ENCODE peak calls at places on chromosomes 4 and X, in ten cellular contexts. One of them, this sample, is unnamed.
A peak's percentile ranks its signal among the peaks of the same experiment; 100 is the strongest.

GRCh38 chr4:147824316-147824715 is 92.4 kb downstream of the ARHGAP10 start:
- DNase-seq in natural killer cell: no peak
- DNase-seq in left ventricle myocardium inferior: no peak
- DNase-seq in endothelial cell: no peak
- DNase-seq in adrenal gland: no peak
- DNase-seq in progenitor cell of endocrine pancreas: no peak
- DNase-seq in mesothelial cell of epicardium: no peak
- DNase-seq in GM23338: no peak
- DNase-seq in B cell: no peak
- DNase-seq in HFF-Myc: no peak
- DNase-seq in this sample: no peak

GRCh38 chr4:40621592-40622512 is 7.8 kb downstream of the RBM47 start:
- DNase-seq in natural killer cell: no peak
- DNase-seq in left ventricle myocardium inferior: peak; percentile 64
- DNase-seq in endothelial cell: no peak
- DNase-seq in adrenal gland: peak; percentile 93
- DNase-seq in progenitor cell of endocrine pancreas: no peak
- DNase-seq in mesothelial cell of epicardium: no peak
- DNase-seq in GM23338: peak; percentile 72
- DNase-seq in B cell: peak; percentile 67
- DNase-seq in HFF-Myc: peak; percentile 70
- DNase-seq in this sample: no peak

GRCh38 chrX:57565198-57565597 is 26.6 kb upstream of the ZXDB start:
- DNase-seq in natural killer cell: no peak
- DNase-seq in left ventricle myocardium inferior: no peak
- DNase-seq in endothelial cell: no peak
- DNase-seq in adrenal gland: no peak
- DNase-seq in progenitor cell of endocrine pancreas: no peak
- DNase-seq in mesothelial cell of epicardium: no peak
- DNase-seq in GM23338: peak; percentile 3
- DNase-seq in B cell: no peak
- DNase-seq in HFF-Myc: no peak
- DNase-seq in this sample: no peak

GRCh38 chr4:138275946-138276621 is 33.9 kb upstream of the SLC7A11 start:
- DNase-seq in natural killer cell: no peak
- DNase-seq in left ventricle myocardium inferior: no peak
- DNase-seq in endothelial cell: no peak
- DNase-seq in adrenal gland: no peak
- DNase-seq in progenitor cell of endocrine pancreas: no peak
- DNase-seq in mesothelial cell of epicardium: no peak
- DNase-seq in GM23338: no peak
- DNase-seq in B cell: no peak
- DNase-seq in HFF-Myc: peak; percentile 52
- DNase-seq in this sample: no peak

GRCh38 chrX:57528670-57529255 is 63.0 kb upstream of the ZXDB start:
- DNase-seq in natural killer cell: no peak
- DNase-seq in left ventricle myocardium inferior: no peak
- DNase-seq in endothelial cell: peak; percentile 9
- DNase-seq in adrenal gland: no peak
- DNase-seq in progenitor cell of endocrine pancreas: no peak
- DNase-seq in mesothelial cell of epicardium: no peak
- DNase-seq in GM23338: peak; percentile 50
- DNase-seq in B cell: peak; percentile 10
- DNase-seq in HFF-Myc: no peak
- DNase-seq in this sample: no peak

GRCh38 chr4:108035691-108036090 is 46.0 kb downstream of the HADH start:
- DNase-seq in natural killer cell: no peak
- DNase-seq in left ventricle myocardium inferior: no peak
- DNase-seq in endothelial cell: no peak
- DNase-seq in adrenal gland: no peak
- DNase-seq in progenitor cell of endocrine pancreas: no peak
- DNase-seq in mesothelial cell of epicardium: no peak
- DNase-seq in GM23338: no peak
- DNase-seq in B cell: no peak
- DNase-seq in HFF-Myc: no peak
- DNase-seq in this sample: no peak

GRCh38 chr4:42371306-42372063 is 25.8 kb upstream of the SHISA3 start:
- DNase-seq in natural killer cell: no peak
- DNase-seq in left ventricle myocardium inferior: no peak
- DNase-seq in endothelial cell: no peak
- DNase-seq in adrenal gland: no peak
- DNase-seq in progenitor cell of endocrine pancreas: no peak
- DNase-seq in mesothelial cell of epicardium: no peak
- DNase-seq in GM23338: peak; percentile 57
- DNase-seq in B cell: peak; percentile 23
- DNase-seq in HFF-Myc: peak; percentile 2
- DNase-seq in this sample: no peak

GRCh38 chr4:150126201-150126879 is 48.1 kb downstream of the DCLK2 start:
- DNase-seq in natural killer cell: no peak
- DNase-seq in left ventricle myocardium inferior: no peak
- DNase-seq in endothelial cell: no peak
- DNase-seq in adrenal gland: no peak
- DNase-seq in progenitor cell of endocrine pancreas: no peak
- DNase-seq in mesothelial cell of epicardium: no peak
- DNase-seq in GM23338: no peak
- DNase-seq in B cell: peak; percentile 19
- DNase-seq in HFF-Myc: no peak
- DNase-seq in this sample: no peak

GRCh38 chr4:149823770-149824221 is 8.2 kb upstream of the IQCM start:
- DNase-seq in natural killer cell: no peak
- DNase-seq in left ventricle myocardium inferior: no peak
- DNase-seq in endothelial cell: no peak
- DNase-seq in adrenal gland: no peak
- DNase-seq in progenitor cell of endocrine pancreas: no peak
- DNase-seq in mesothelial cell of epicardium: no peak
- DNase-seq in GM23338: no peak
- DNase-seq in B cell: no peak
- DNase-seq in HFF-Myc: peak; percentile 78
- DNase-seq in this sample: no peak

GRCh38 chrX:13803116-13803515 is 13.8 kb downstream of the GPM6B start:
- DNase-seq in natural killer cell: no peak
- DNase-seq in left ventricle myocardium inferior: no peak
- DNase-seq in endothelial cell: no peak
- DNase-seq in adrenal gland: no peak
- DNase-seq in progenitor cell of endocrine pancreas: no peak
- DNase-seq in mesothelial cell of epicardium: no peak
- DNase-seq in GM23338: peak; percentile 50
- DNase-seq in B cell: no peak
- DNase-seq in HFF-Myc: no peak
- DNase-seq in this sample: no peak

GRCh38 chr4:86346320-86346719 is 13.5 kb downstream of the MAPK10 start:
- DNase-seq in natural killer cell: no peak
- DNase-seq in left ventricle myocardium inferior: no peak
- DNase-seq in endothelial cell: no peak
- DNase-seq in adrenal gland: no peak
- DNase-seq in progenitor cell of endocrine pancreas: no peak
- DNase-seq in mesothelial cell of epicardium: no peak
- DNase-seq in GM23338: no peak
- DNase-seq in B cell: no peak
- DNase-seq in HFF-Myc: no peak
- DNase-seq in this sample: no peak

GRCh38 chrX:71536285-71536684 is 3.4 kb downstream of the OGT start:
- DNase-seq in natural killer cell: no peak
- DNase-seq in left ventricle myocardium inferior: no peak
- DNase-seq in endothelial cell: no peak
- DNase-seq in adrenal gland: no peak
- DNase-seq in progenitor cell of endocrine pancreas: no peak
- DNase-seq in mesothelial cell of epicardium: no peak
- DNase-seq in GM23338: no peak
- DNase-seq in B cell: no peak
- DNase-seq in HFF-Myc: no peak
- DNase-seq in this sample: no peak

GRCh38 chrX:124211312-124211942 is 121.0 kb upstream of the TEX13D start:
- DNase-seq in natural killer cell: no peak
- DNase-seq in left ventricle myocardium inferior: no peak
- DNase-seq in endothelial cell: peak; percentile 9
- DNase-seq in adrenal gland: no peak
- DNase-seq in progenitor cell of endocrine pancreas: no peak
- DNase-seq in mesothelial cell of epicardium: no peak
- DNase-seq in GM23338: peak; percentile 68
- DNase-seq in B cell: peak; percentile 22
- DNase-seq in HFF-Myc: no peak
- DNase-seq in this sample: no peak
- TF ChIP-seq CTCF in natural killer cell: peak; percentile 58
- TF ChIP-seq CTCF in left ventricle myocardium inferior: peak; percentile 62
- TF ChIP-seq CTCF in endothelial cell: peak; percentile 28
- TF ChIP-seq CTCF in adrenal gland: peak; percentile 40
- TF ChIP-seq CTCF in progenitor cell of endocrine pancreas: peak; percentile 70
- TF ChIP-seq CTCF in mesothelial cell of epicardium: no peak
- TF ChIP-seq CTCF in GM23338: peak; percentile 55
- TF ChIP-seq CTCF in B cell: peak; percentile 61
- TF ChIP-seq CTCF in HFF-Myc: peak; percentile 53
- TF ChIP-seq CTCF in this sample: peak; percentile 64

GRCh38 chr4:71532407-71532806 is 193.6 kb downstream of the SLC4A4 start:
- DNase-seq in natural killer cell: no peak
- DNase-seq in left ventricle myocardium inferior: no peak
- DNase-seq in endothelial cell: no peak
- DNase-seq in adrenal gland: no peak
- DNase-seq in progenitor cell of endocrine pancreas: no peak
- DNase-seq in mesothelial cell of epicardium: no peak
- DNase-seq in GM23338: no peak
- DNase-seq in B cell: no peak
- DNase-seq in HFF-Myc: no peak
- DNase-seq in this sample: no peak

GRCh38 chr4:71520850-71521249 is 182.0 kb downstream of the SLC4A4 start:
- DNase-seq in natural killer cell: no peak
- DNase-seq in left ventricle myocardium inferior: no peak
- DNase-seq in endothelial cell: no peak
- DNase-seq in adrenal gland: no peak
- DNase-seq in progenitor cell of endocrine pancreas: no peak
- DNase-seq in mesothelial cell of epicardium: no peak
- DNase-seq in GM23338: no peak
- DNase-seq in B cell: no peak
- DNase-seq in HFF-Myc: no peak
- DNase-seq in this sample: no peak

GRCh38 chr4:71524746-71525145 is 185.9 kb downstream of the SLC4A4 start:
- DNase-seq in natural killer cell: no peak
- DNase-seq in left ventricle myocardium inferior: no peak
- DNase-seq in endothelial cell: no peak
- DNase-seq in adrenal gland: no peak
- DNase-seq in progenitor cell of endocrine pancreas: no peak
- DNase-seq in mesothelial cell of epicardium: no peak
- DNase-seq in GM23338: no peak
- DNase-seq in B cell: no peak
- DNase-seq in HFF-Myc: no peak
- DNase-seq in this sample: no peak

DNA sequence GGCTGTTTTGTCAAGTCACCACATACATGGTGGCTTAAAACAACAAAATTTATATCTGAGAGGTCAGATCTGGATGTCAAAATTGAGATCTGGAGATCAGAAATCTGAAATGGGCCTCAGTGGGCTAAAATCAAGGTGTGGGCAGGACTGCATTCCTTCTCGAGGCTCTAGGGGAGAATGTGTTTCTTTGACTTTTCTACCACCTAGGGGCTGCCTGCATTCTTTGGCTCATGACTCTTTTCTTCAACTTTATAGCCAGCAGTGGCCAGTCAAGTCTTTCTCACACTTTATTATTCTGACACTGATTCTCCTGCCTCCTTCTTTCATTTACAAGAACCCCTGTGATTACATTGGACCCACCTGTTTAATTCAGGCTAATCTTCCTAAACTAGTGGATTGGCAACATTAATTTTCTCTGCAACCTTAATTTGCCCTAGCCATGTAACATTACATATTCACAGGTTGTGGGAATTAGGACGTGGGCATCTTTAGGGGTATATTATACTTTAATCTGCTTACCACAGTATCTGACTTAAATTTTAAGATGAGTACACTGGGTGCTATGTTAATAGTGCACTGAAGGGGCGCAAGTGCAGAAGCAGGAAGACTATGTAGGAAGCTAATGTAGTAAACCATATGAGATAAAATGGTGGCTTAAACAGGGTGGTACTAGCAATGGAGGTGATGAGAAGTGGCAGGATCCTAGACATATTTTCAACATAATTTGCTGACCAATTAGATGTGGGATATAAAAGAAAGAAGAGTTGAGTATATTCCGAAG is 188.0 kb downstream of the SLC4A4 start:
- DNase-seq in natural killer cell: no peak
- DNase-seq in left ventricle myocardium inferior: no peak
- DNase-seq in endothelial cell: no peak
- DNase-seq in adrenal gland: no peak
- DNase-seq in progenitor cell of endocrine pancreas: no peak
- DNase-seq in mesothelial cell of epicardium: no peak
- DNase-seq in GM23338: peak; percentile 73
- DNase-seq in B cell: no peak
- DNase-seq in HFF-Myc: no peak
- DNase-seq in this sample: no peak
- TF ChIP-seq CTCF in natural killer cell: no peak
- TF ChIP-seq CTCF in left ventricle myocardium inferior: no peak
- TF ChIP-seq CTCF in endothelial cell: no peak
- TF ChIP-seq CTCF in adrenal gland: no peak
- TF ChIP-seq CTCF in progenitor cell of endocrine pancreas: no peak
- TF ChIP-seq CTCF in mesothelial cell of epicardium: no peak
- TF ChIP-seq CTCF in GM23338: peak; percentile 33
- TF ChIP-seq CTCF in B cell: no peak
- TF ChIP-seq CTCF in HFF-Myc: peak; percentile 6
- TF ChIP-seq CTCF in this sample: no peak

DNA sequence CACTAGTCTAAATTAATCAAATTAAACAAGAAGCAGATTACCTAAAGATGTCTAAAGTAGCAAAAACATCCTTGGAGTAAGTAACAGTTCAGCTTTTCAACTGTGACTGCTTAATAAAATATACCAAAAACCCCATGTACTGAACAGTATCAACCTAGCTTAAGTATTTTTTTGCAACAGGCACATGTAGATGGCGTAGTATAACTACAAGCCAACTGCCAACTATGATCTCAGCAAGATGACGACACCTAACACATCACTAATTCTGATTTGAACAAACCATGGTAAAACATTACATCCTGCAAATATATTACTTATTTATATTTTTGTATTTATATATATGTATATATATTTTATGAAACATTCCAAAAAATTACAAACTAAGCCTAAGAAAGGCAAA is 24.5 kb downstream of the DHX15 start:
- DNase-seq in natural killer cell: no peak
- DNase-seq in left ventricle myocardium inferior: no peak
- DNase-seq in endothelial cell: no peak
- DNase-seq in adrenal gland: no peak
- DNase-seq in progenitor cell of endocrine pancreas: no peak
- DNase-seq in mesothelial cell of epicardium: no peak
- DNase-seq in GM23338: no peak
- DNase-seq in B cell: no peak
- DNase-seq in HFF-Myc: no peak
- DNase-seq in this sample: no peak
- TF ChIP-seq CTCF in natural killer cell: no peak
- TF ChIP-seq CTCF in left ventricle myocardium inferior: no peak
- TF ChIP-seq CTCF in endothelial cell: no peak
- TF ChIP-seq CTCF in adrenal gland: no peak
- TF ChIP-seq CTCF in progenitor cell of endocrine pancreas: no peak
- TF ChIP-seq CTCF in mesothelial cell of epicardium: no peak
- TF ChIP-seq CTCF in GM23338: no peak
- TF ChIP-seq CTCF in B cell: no peak
- TF ChIP-seq CTCF in HFF-Myc: no peak
- TF ChIP-seq CTCF in this sample: no peak

DNA sequence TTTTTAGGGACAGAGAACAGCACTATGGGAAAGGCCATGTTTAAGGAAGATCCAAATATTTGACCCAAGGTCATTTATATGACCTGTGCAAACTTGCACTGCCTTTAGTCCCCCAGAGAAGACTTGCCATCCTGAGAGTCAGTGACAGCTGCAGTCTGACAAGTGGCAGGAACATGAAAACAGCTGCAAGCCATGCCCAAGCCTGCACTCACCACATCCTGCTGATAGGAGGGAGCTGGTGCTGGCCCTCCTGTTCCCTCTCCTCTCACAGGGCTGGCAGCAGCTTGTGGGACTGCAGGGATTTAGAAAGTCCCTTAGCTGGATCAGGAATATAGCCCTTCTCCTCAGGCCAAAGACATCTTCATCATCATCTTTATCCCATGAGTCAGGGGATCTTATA is 187.7 kb downstream of the RAP1GDS1 start:
- DNase-seq in natural killer cell: peak; percentile 21
- DNase-seq in left ventricle myocardium inferior: no peak
- DNase-seq in endothelial cell: peak; percentile 14
- DNase-seq in adrenal gland: no peak
- DNase-seq in progenitor cell of endocrine pancreas: no peak
- DNase-seq in mesothelial cell of epicardium: no peak
- DNase-seq in GM23338: no peak
- DNase-seq in B cell: peak; percentile 20
- DNase-seq in HFF-Myc: no peak
- DNase-seq in this sample: no peak
- TF ChIP-seq CTCF in natural killer cell: no peak
- TF ChIP-seq CTCF in left ventricle myocardium inferior: no peak
- TF ChIP-seq CTCF in endothelial cell: no peak
- TF ChIP-seq CTCF in adrenal gland: no peak
- TF ChIP-seq CTCF in progenitor cell of endocrine pancreas: no peak
- TF ChIP-seq CTCF in mesothelial cell of epicardium: no peak
- TF ChIP-seq CTCF in GM23338: no peak
- TF ChIP-seq CTCF in B cell: no peak
- TF ChIP-seq CTCF in HFF-Myc: no peak
- TF ChIP-seq CTCF in this sample: no peak

This sample was measured in nephron progenitor cell.